ENCODE peak calls at places on chromosomes 1 and 21, in four cellular contexts. R is H1, H is neuronal stem cell, F is IMR-90. P is an unnamed sample.

GRCh38 chr1:186615332-186615731 is 64.9 kb downstream of the PTGS2 start:
- DNase-seq in R (no peak), H (no peak), F (no peak), P (no peak)

GRCh38 chr1:8477199-8477982 is 159.5 kb downstream of the SLC45A1 start:
- DNase-seq in R (no peak), H (no peak), F (peak), P (peak)

GRCh38 chr1:192807968-192808587 is 761 bp upstream of the RGS2 start:
- DNase-seq in R (no peak), H (no peak), F (peak), P (peak)

GRCh38 chr21:46160563-46161179 is 5.3 kb upstream of the FTCD start:
- DNase-seq in R (no peak), H (no peak), F (no peak), P (no peak)

GRCh38 chr1:183553769-183554168 is 36.5 kb downstream of the NCF2 start:
- DNase-seq in R (no peak), H (no peak), F (no peak), P (no peak)

GRCh38 chr1:218357211-218357892 is 12.2 kb downstream of the TGFB2 start:
- DNase-seq in R (peak), H (no peak), F (no peak), P (peak)

GRCh38 chr1:3066250-3066711 is 2.7 kb upstream of the PRDM16 start:
- DNase-seq in R (peak), H (no peak), F (no peak), P (peak)

GRCh38 chr1:2571348-2571747 is 15.2 kb downstream of the TNFRSF14 start:
- DNase-seq in R (no peak), H (no peak), F (no peak), P (no peak)

GRCh38 chr1:160850993-160851392 is 11.7 kb downstream of the CD244 start:
- DNase-seq in R (no peak), H (no peak), F (no peak), P (no peak)

GRCh38 chr21:27275294-27275927 is 308.5 kb upstream of the ADAMTS5 start:
- DNase-seq in R (no peak), H (no peak), F (peak), P (peak)

GRCh38 chr1:2230781-2231666 is 2.9 kb downstream of the SKI start:
- DNase-seq in R (peak), H (no peak), F (no peak), P (peak)

GRCh38 chr1:53305650-53306049 is 22.2 kb downstream of the LRP8 start:
- DNase-seq in R (no peak), H (no peak), F (no peak), P (no peak)

GRCh38 chr1:117606608-117607261 is 887 bp downstream of the TENT5C start:
- DNase-seq in R (peak), H (peak), F (peak), P (peak)

GRCh38 chr1:216662681-216663080 is 60.5 kb downstream of the ESRRG start:
- DNase-seq in R (no peak), H (no peak), F (no peak), P (no peak)

GRCh38 chr1:29275435-29275834 is 39.1 kb downstream of the PTPRU start:
- DNase-seq in R (no peak), H (no peak), F (no peak), P (no peak)

GRCh38 chr1:113898243-113898814 is 6.3 kb downstream of the AP4B1 start:
- DNase-seq in R (no peak), H (no peak), F (no peak), P (no peak)

GRCh38 chr1:59976194-59977074 is 49.9 kb upstream of the CYP2J2 start:
- DNase-seq in R (peak), H (peak), F (peak), P (peak)

GRCh38 chr1:84246228-84246627 is 55.3 kb upstream of the SAMD13 start:
- DNase-seq in R (no peak), H (no peak), F (no peak), P (peak)

GRCh38 chr1:22870201-22870871 is 102.3 kb downstream of the LACTBL1 start:
- DNase-seq in R (no peak), H (no peak), F (peak), P (no peak)

GRCh38 chr21:44778094-44778493 is 23.5 kb downstream of the UBE2G2 start:
- DNase-seq in R (no peak), H (no peak), F (no peak), P (no peak)

GRCh38 chr1:111719135-111719534 is 20.1 kb downstream of the INKA2 start:
- DNase-seq in R (no peak), H (no peak), F (no peak), P (no peak)

GRCh38 chr1:30197616-30197934 is 525.8 kb downstream of the MATN1 start:
- DNase-seq in R (no peak), H (no peak), F (peak), P (no peak)

GRCh38 chr1:2324553-2325366 is 66.6 kb downstream of the MORN1 start:
- DNase-seq in R (no peak), H (no peak), F (no peak), P (no peak)

GRCh38 chr1:79259390-79260336 is 253.1 kb upstream of the ADGRL4 start:
- DNase-seq in R (no peak), H (no peak), F (peak), P (peak)

DNA sequence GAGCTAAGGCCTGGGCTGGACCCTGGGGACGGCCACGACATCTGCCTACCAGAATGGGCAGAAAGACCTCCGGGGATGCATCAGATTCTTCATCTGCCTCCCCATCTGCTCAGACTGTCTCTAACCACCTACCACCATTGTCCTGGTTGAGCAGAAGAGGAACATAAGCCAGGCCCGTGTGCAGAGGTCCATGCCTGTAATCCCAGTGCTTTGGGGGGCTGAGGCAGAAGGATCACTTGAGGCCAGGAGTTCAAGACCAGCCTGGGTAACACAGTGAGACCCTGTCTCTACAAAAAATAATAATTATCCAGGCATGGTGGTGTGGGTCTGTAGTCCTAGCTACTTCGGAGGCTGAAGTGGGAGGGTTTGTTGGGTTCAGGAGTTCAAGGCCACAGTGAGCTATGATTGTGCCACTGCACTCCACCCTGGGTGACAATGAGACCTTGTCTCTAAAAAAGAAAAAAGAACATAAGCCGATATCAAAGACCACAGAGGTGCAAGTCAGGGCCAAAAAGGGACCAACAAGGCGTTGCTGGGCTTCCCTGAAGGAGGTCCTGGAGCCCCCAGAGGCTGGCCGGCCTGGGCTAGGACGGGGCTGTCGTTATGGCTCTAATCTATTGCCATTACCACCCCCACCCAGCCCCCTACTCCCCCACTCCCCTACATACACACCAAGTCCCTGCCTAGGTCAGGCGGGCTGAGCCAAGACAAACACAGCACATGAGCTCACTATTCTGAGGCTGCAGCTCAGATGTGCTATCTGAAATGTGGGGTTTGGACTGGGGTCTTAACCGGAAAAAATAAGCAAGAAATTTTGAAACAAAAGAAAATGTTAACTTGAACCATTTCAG is 239.2 kb upstream of the RAB4A start:
- DNase-seq in R (no peak), H (no peak), F (no peak), P (no peak)
- H3K27ac ChIP-seq in R (no peak), H (peak), F (no peak), P (no peak)

DNA sequence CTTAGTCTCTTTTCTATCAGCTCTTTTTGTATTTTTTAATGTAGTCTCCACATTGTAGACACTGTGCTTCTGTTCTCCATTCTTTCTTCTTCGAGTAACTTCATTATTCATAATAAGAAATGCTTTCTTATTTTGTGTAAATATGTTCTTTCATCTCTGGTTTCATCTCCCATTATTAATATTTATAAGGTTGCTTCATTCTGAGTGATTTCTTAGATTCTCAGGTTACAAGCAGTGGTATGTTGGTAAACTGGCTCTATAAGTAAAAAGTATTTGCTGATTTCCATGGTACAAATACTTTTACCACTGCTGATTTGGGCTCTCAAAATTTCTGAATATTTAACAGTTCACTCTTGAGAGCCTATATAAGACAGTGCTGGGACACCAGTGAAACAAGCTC is 81.3 kb downstream of the CDC14A start:
- DNase-seq in R (no peak), H (no peak), F (no peak), P (no peak)
- H2BK15ac ChIP-seq in R (no peak), H (no peak), F (no peak), P (no peak)

DNA sequence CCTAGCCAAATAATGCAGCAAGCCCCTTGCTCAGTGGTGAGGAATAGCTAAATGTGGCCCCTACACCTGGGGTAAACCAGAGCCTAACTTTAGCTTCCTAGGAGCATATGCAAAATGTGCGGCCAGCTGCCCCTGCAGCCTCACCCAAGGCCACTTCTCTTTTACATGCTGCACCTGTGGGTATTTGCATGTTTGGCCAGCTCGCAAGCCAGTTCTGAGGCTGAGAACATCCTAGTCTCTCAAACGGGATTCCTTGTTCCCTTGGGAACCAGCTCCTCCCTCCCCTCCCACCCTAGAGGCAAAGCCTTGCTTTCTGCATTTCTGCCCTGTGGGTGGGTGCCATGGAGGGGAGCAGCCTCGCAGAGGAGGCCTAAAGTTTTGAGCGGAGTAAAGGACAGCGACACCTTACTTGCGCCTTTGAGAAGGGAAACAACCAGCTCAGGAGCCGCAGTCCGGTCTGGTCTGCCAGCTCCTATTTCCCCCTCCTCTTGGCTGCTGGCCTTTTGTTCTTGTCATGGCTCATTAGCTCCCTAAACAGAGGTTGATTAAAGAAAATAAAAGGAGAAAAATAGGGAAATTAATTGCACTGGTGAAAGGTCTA is 68.5 kb downstream of the TEX35 start:
- DNase-seq in R (peak), H (peak), F (no peak), P (no peak)
- H3K27ac ChIP-seq in R (peak), H (peak), F (no peak), P (no peak)

DNA sequence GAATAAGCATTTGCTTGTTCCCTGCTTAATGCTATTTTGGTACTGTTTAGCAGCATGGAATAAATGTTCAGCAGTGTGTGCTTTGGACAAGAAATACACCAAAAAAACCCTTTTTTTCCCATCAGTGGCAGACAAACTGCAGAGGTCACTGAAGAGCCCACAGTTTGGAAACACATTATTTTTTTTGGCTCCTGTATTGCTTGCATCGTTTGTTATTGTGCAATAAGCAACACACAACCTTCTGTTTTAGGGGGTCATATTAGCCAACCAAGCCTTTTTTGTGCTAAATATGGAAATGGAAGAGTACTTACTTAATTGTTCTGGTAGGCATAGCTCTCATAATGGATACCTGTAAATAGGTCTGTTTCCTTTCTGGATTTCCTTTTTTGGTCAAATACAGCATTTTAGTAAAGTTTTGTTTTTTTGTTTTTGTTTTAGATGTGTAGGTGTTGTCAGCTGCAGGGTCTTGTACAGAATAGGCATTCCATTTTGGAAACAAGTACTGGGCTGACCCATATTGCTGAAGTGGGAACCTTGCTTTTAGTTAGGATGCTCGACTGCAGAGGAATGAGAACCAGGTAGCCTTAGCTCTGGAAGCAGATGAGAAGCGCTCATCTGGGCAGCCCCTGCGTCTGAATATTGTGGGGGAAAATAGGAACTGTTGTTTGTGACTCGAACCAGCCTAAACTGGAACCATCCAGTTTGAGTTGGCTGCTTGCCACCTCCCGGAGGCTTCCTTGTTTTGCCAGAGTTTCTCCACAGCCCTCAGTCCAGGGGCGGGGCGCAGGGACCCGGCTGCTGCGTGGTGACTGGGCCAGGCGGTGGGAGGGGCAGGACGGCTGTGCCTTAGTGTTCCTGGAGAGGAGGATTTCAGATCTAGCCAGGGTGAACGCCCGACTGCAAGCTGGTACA is 38.5 kb downstream of the SPEN start:
- DNase-seq in R (peak), H (peak), F (peak), P (peak)
- H2BK15ac ChIP-seq in R (no peak), H (no peak), F (peak), P (no peak)

GRCh38 chr1:205629751-205630150 is 2.1 kb downstream of the ELK4 start:
- DNase-seq in R (no peak), H (no peak), F (no peak), P (peak)
- H3K27ac ChIP-seq in R (no peak), H (no peak), F (no peak), P (no peak)

DNA sequence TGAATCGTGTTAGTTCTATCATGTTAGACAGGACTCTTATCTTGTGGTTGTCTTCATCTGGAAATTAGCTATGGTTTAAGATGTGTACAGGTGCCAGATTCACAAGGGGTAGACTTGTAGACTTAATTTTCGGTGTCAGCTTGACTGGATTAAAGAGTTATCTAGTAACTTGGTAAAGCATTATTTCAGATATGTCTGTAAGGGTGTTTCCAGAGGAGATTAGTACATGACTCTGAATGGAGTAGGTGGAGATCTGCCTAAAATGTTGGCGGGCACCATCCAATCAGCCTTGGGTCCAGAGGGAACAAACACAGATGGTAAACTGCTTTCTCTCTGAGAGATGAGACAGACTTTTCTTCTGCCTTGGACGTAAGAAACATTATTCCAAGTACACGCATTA is 434.6 kb downstream of the SMYD3 start:
- DNase-seq in R (no peak), H (no peak), F (no peak), P (no peak)
- H2BK15ac ChIP-seq in R (no peak), H (no peak), F (no peak), P (no peak)

GRCh38 chr1:226181996-226182714 is 4.4 kb downstream of the ACBD3 start:
- DNase-seq in R (no peak), H (no peak), F (peak), P (peak)
- H3K27ac ChIP-seq in R (no peak), H (no peak), F (no peak), P (no peak)

GRCh38 chr1:63909511-63909910 is 135.7 kb downstream of the ROR1 start:
- DNase-seq in R (no peak), H (no peak), F (no peak), P (no peak)
- H2BK15ac ChIP-seq in R (no peak), H (no peak), F (no peak), P (no peak)

DNA sequence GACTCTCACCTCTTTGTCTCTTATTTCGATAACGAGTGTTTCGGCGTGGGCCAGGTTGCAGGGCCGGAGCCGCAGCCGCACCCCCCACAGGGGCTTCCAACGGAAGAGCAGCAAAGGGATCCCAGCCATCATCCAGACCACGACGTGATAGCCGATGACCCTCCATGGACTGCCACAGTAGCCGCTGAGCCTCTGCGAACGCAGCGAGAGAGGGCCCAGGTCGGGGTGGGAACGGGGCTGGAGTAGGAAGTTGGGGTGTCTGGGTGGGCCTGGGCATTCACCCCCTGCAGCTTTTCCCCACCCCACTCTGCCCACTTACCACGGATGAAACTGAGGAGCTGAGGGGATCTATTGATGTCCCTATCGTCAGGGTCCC is 6.4 kb downstream of the ATP13A2 start:
- DNase-seq in R (no peak), H (no peak), F (no peak), P (no peak)
- H3K27ac ChIP-seq in R (no peak), H (no peak), F (no peak), P (no peak)

DNA sequence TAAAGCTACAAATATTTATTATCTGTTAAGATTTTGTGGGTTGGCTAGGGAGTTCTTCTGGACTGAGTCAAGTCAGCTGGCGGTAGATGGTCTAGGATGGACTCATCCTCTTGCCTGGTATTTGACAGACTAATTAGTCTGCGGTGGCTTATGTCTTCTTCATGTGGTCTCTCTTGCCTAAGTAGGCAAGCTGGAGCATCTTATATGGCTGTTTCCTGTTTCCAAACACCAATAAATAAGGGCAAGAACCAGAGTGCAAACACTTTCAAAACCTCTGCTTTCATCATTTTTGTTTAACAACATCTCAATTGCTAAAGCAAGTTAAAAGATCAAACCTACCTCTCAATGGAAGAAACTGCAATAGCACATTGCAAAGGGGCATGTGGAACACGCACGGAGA is 484.8 kb downstream of the PTPRC start:
- DNase-seq in R (no peak), H (no peak), F (peak), P (peak)
- H2BK15ac ChIP-seq in R (no peak), H (no peak), F (no peak), P (no peak)